ENCODE peak calls at places on chromosome 1, in four cellular contexts. F is hepatocyte, G is neural progenitor cell, X is PC-3. L is an unnamed sample.

GRCh38 chr1:224300346-224300745 is 29.6 kb downstream of the NVL start:
- DNase-seq in F (no peak), G (no peak), X (peak), L (no peak)

GRCh38 chr1:184426278-184426674 is 39.4 kb downstream of the C1orf21 start:
- DNase-seq in F (no peak), G (no peak), X (no peak), L (no peak)

GRCh38 chr1:181675625-181676024 is 192.3 kb downstream of the CACNA1E start:
- DNase-seq in F (no peak), G (peak), X (no peak), L (no peak)

GRCh38 chr1:77888429-77889239 is at the start of gene NEXN:
- DNase-seq in F (peak), G (peak), X (peak), L (no peak)

GRCh38 chr1:199978408-199978940 is 49.0 kb upstream of the NR5A2 start:
- DNase-seq in F (no peak), G (peak), X (no peak), L (peak)

GRCh38 chr1:1479547-1480483 is 8.2 kb downstream of the ATAD3B start:
- DNase-seq in F (no peak), G (no peak), X (no peak), L (no peak)

GRCh38 chr1:231027136-231027925 is 12.7 kb downstream of the FAM89A start:
- DNase-seq in F (peak), G (no peak), X (no peak), L (no peak)

GRCh38 chr1:56473582-56474270 is 105.6 kb downstream of the PLPP3 start:
- DNase-seq in F (no peak), G (no peak), X (peak), L (no peak)

GRCh38 chr1:89462250-89462649 is 62.4 kb upstream of the LRRC8B start:
- DNase-seq in F (no peak), G (no peak), X (peak), L (no peak)

GRCh38 chr1:89466307-89466925 is 58.2 kb upstream of the LRRC8B start:
- DNase-seq in F (no peak), G (no peak), X (peak), L (no peak)

GRCh38 chr1:89465201-89465600 is 59.4 kb upstream of the LRRC8B start:
- DNase-seq in F (no peak), G (no peak), X (peak), L (no peak)

GRCh38 chr1:89460348-89460747 is 64.3 kb upstream of the LRRC8B start:
- DNase-seq in F (no peak), G (no peak), X (no peak), L (no peak)

DNA sequence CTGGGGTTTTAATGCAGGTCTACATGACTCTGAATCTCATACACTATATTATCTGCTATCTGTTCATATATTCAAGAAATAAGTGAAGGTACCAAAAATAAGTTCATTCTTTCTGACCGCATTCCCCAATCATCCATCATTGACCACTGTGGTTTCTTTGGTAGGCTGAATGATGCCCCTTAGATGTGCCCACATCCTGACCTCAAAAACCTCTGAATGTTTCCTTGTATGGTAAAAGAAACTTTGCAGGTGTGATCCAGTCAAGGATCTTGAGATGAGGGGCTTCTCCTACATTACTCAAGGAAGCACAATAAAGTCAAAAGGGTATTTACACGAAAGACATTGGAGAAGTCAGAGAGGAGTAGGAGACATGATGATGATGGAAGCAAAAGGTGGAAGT is 60.6 kb upstream of the LRRC8B start:
- DNase-seq in F (no peak), G (no peak), X (peak), L (no peak)
- TF ChIP-seq EZH2phosphoT487 in F (no peak), G (no peak), X (no peak), L (no peak)

GRCh38 chr1:212178830-212179370 is 106.3 kb upstream of the PPP2R5A start:
- DNase-seq in F (no peak), G (no peak), X (no peak), L (no peak)
- TF ChIP-seq EZH2phosphoT487 in F (no peak), G (no peak), X (no peak), L (no peak)

GRCh38 chr1:53557369-53557768 is 98.2 kb downstream of the DMRTB1 start:
- DNase-seq in F (no peak), G (no peak), X (no peak), L (no peak)
- TF ChIP-seq EZH2phosphoT487 in F (no peak), G (no peak), X (no peak), L (no peak)

DNA sequence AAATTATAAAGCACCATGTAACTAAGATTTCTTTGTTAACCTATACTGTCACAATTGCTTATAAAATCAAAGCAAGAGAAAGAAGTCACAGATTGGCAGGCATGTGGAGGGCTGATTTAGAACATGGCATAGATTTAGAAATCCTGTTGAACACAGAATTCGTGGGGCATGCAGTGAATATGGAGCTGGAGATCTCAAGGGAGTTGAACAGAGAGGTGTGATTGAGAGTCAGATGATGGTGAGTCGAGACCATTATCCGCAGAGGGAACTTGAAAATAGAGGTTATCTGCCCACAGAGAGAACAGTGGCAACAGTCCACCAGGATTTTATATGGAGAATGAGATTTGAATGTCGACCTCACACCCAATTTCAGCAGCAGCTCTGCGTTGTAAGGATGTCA is 27.6 kb downstream of the PBX1 start:
- DNase-seq in F (no peak), G (no peak), X (no peak), L (no peak)
- TF ChIP-seq EZH2phosphoT487 in F (no peak), G (no peak), X (no peak), L (no peak)

L was measured in OCI-LY7.